ENCODE peak calls at places on chromosomes 11 and 22, in eight cellular contexts. One of them, this sample, is unnamed. For H3K36me3, the result is how much of the 10 kb centered on the place peaks cover.

GRCh38 chr11:33452806-33453205 is 195.6 kb downstream of the HIPK3 start:
- DNase-seq in transverse colon: no peak
- DNase-seq in tibial nerve: no peak
- DNase-seq in SK-N-SH: no peak
- DNase-seq in H1: no peak
- DNase-seq in suprapubic skin: no peak
- DNase-seq in stomach: no peak
- DNase-seq in ovary: no peak
- DNase-seq in this sample: peak

GRCh38 chr11:45652781-45653180 is 12.6 kb downstream of the CHST1 start:
- DNase-seq in SK-N-SH: no peak
- DNase-seq in ovary: no peak
- DNase-seq in transverse colon: no peak
- DNase-seq in tibial nerve: no peak
- DNase-seq in suprapubic skin: no peak
- DNase-seq in H1: no peak
- DNase-seq in stomach: no peak
- DNase-seq in this sample: no peak

GRCh38 chr11:12628322-12628721 is 45.9 kb upstream of the TEAD1 start:
- DNase-seq in stomach: no peak
- DNase-seq in H1: no peak
- DNase-seq in ovary: no peak
- DNase-seq in transverse colon: no peak
- DNase-seq in tibial nerve: no peak
- DNase-seq in SK-N-SH: peak
- DNase-seq in suprapubic skin: no peak
- DNase-seq in this sample: no peak

GRCh38 chr22:23192133-23192532 is 11.8 kb downstream of the BCR start:
- DNase-seq in stomach: peak
- DNase-seq in tibial nerve: no peak
- DNase-seq in H1: no peak
- DNase-seq in ovary: no peak
- DNase-seq in SK-N-SH: no peak
- DNase-seq in suprapubic skin: no peak
- DNase-seq in transverse colon: no peak
- DNase-seq in this sample: no peak

GRCh38 chr11:1041149-1041467 is 4.6 kb upstream of the MUC6 start:
- DNase-seq in H1: no peak
- DNase-seq in tibial nerve: no peak
- DNase-seq in stomach: no peak
- DNase-seq in SK-N-SH: no peak
- DNase-seq in transverse colon: no peak
- DNase-seq in ovary: no peak
- DNase-seq in suprapubic skin: no peak
- DNase-seq in this sample: no peak

GRCh38 chr11:78377625-78378418 is 39.8 kb downstream of the GAB2 start:
- DNase-seq in transverse colon: peak
- DNase-seq in H1: no peak
- DNase-seq in SK-N-SH: no peak
- DNase-seq in ovary: no peak
- DNase-seq in tibial nerve: no peak
- DNase-seq in suprapubic skin: no peak
- DNase-seq in stomach: no peak
- DNase-seq in this sample: no peak

GRCh38 chr22:44452531-44453420 is 45.3 kb downstream of the RTL6 start:
- DNase-seq in SK-N-SH: no peak
- DNase-seq in tibial nerve: no peak
- DNase-seq in transverse colon: no peak
- DNase-seq in stomach: peak
- DNase-seq in ovary: no peak
- DNase-seq in H1: no peak
- DNase-seq in suprapubic skin: no peak
- DNase-seq in this sample: no peak

GRCh38 chr11:112596324-112596723 is 335.7 kb upstream of the PLET1 start:
- DNase-seq in stomach: no peak
- DNase-seq in suprapubic skin: no peak
- DNase-seq in transverse colon: no peak
- DNase-seq in SK-N-SH: no peak
- DNase-seq in ovary: no peak
- DNase-seq in tibial nerve: no peak
- DNase-seq in H1: no peak
- DNase-seq in this sample: no peak

GRCh38 chr11:116513894-116514293 is 258.9 kb downstream of the BUD13 start:
- DNase-seq in SK-N-SH: no peak
- DNase-seq in ovary: no peak
- DNase-seq in suprapubic skin: no peak
- DNase-seq in tibial nerve: no peak
- DNase-seq in stomach: no peak
- DNase-seq in transverse colon: peak
- DNase-seq in H1: peak
- DNase-seq in this sample: no peak
- TF ChIP-seq CTCF in SK-N-SH: peak
- TF ChIP-seq CTCF in ovary: no peak
- TF ChIP-seq CTCF in suprapubic skin: no peak
- TF ChIP-seq CTCF in tibial nerve: no peak
- TF ChIP-seq CTCF in stomach: no peak
- TF ChIP-seq CTCF in transverse colon: peak
- TF ChIP-seq CTCF in H1: peak
- TF ChIP-seq CTCF in this sample: peak

GRCh38 chr11:64369440-64370135 is 10.6 kb downstream of the RPS6KA4 start:
- DNase-seq in transverse colon: no peak
- DNase-seq in tibial nerve: no peak
- DNase-seq in stomach: no peak
- DNase-seq in suprapubic skin: no peak
- DNase-seq in H1: no peak
- DNase-seq in SK-N-SH: peak
- DNase-seq in ovary: no peak
- DNase-seq in this sample: no peak
- H3K36me3 ChIP-seq in transverse colon: under half
- H3K36me3 ChIP-seq in tibial nerve: half or more
- H3K36me3 ChIP-seq in stomach: half or more
- H3K36me3 ChIP-seq in suprapubic skin: half or more
- H3K36me3 ChIP-seq in H1: under half
- H3K36me3 ChIP-seq in SK-N-SH: under half
- H3K36me3 ChIP-seq in ovary: under half
- H3K36me3 ChIP-seq in this sample: half or more

GRCh38 chr11:135073870-135074269 is 661.8 kb upstream of the B3GAT1 start:
- DNase-seq in ovary: no peak
- DNase-seq in transverse colon: no peak
- DNase-seq in H1: no peak
- DNase-seq in SK-N-SH: no peak
- DNase-seq in tibial nerve: no peak
- DNase-seq in suprapubic skin: no peak
- DNase-seq in stomach: no peak
- DNase-seq in this sample: no peak

GRCh38 chr11:135073444-135073843 is 661.4 kb upstream of the B3GAT1 start:
- DNase-seq in H1: no peak
- DNase-seq in suprapubic skin: no peak
- DNase-seq in transverse colon: no peak
- DNase-seq in tibial nerve: no peak
- DNase-seq in stomach: no peak
- DNase-seq in ovary: no peak
- DNase-seq in SK-N-SH: no peak
- DNase-seq in this sample: no peak

GRCh38 chr11:135074397-135074998 is 662.5 kb upstream of the B3GAT1 start:
- DNase-seq in transverse colon: no peak
- DNase-seq in ovary: no peak
- DNase-seq in tibial nerve: no peak
- DNase-seq in stomach: no peak
- DNase-seq in SK-N-SH: no peak
- DNase-seq in H1: no peak
- DNase-seq in suprapubic skin: no peak
- DNase-seq in this sample: no peak

GRCh38 chr11:135069043-135069442 is 657.0 kb upstream of the B3GAT1 start:
- DNase-seq in stomach: no peak
- DNase-seq in transverse colon: no peak
- DNase-seq in ovary: no peak
- DNase-seq in H1: no peak
- DNase-seq in tibial nerve: no peak
- DNase-seq in SK-N-SH: no peak
- DNase-seq in suprapubic skin: no peak
- DNase-seq in this sample: no peak

DNA sequence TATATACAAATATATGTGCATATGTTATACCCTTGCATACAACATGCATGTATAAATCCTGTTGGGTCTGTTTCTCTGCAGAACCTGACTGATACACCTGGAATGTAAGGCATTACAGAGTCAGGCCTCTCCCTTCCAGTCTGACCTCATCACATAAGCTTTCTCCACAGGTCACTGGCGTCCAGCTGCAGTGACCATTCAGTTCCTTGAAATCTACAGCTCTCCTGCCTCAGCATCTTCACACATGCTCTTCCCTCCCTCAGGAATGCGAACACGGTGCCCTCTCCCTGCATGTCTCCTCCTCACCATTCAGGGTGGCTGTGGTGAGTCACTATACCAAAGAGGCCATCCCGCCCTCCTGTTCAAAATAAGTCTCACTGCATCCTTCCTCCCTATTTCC is 657.8 kb upstream of the B3GAT1 start:
- DNase-seq in suprapubic skin: no peak
- DNase-seq in ovary: no peak
- DNase-seq in tibial nerve: no peak
- DNase-seq in H1: no peak
- DNase-seq in transverse colon: no peak
- DNase-seq in SK-N-SH: no peak
- DNase-seq in stomach: no peak
- DNase-seq in this sample: no peak
- TF ChIP-seq EP300 in suprapubic skin: no peak
- TF ChIP-seq EP300 in ovary: no peak
- TF ChIP-seq EP300 in tibial nerve: no peak
- TF ChIP-seq EP300 in H1: no peak
- TF ChIP-seq EP300 in transverse colon: no peak
- TF ChIP-seq EP300 in SK-N-SH: no peak
- TF ChIP-seq EP300 in stomach: no peak
- TF ChIP-seq EP300 in this sample: no peak

GRCh38 chr11:11543656-11544055 is 78.1 kb downstream of the GALNT18 start:
- DNase-seq in transverse colon: no peak
- DNase-seq in tibial nerve: no peak
- DNase-seq in H1: no peak
- DNase-seq in suprapubic skin: no peak
- DNase-seq in stomach: no peak
- DNase-seq in ovary: no peak
- DNase-seq in SK-N-SH: no peak
- DNase-seq in this sample: no peak

GRCh38 chr11:11537871-11538270 is 83.9 kb downstream of the GALNT18 start:
- DNase-seq in tibial nerve: no peak
- DNase-seq in suprapubic skin: no peak
- DNase-seq in ovary: no peak
- DNase-seq in H1: no peak
- DNase-seq in stomach: no peak
- DNase-seq in SK-N-SH: peak
- DNase-seq in transverse colon: no peak
- DNase-seq in this sample: no peak

GRCh38 chr11:11538277-11538960 is 83.4 kb downstream of the GALNT18 start:
- DNase-seq in stomach: no peak
- DNase-seq in SK-N-SH: peak
- DNase-seq in H1: no peak
- DNase-seq in suprapubic skin: no peak
- DNase-seq in tibial nerve: no peak
- DNase-seq in transverse colon: no peak
- DNase-seq in ovary: peak
- DNase-seq in this sample: no peak

GRCh38 chr11:11537372-11537771 is 84.4 kb downstream of the GALNT18 start:
- DNase-seq in suprapubic skin: no peak
- DNase-seq in tibial nerve: no peak
- DNase-seq in H1: no peak
- DNase-seq in transverse colon: no peak
- DNase-seq in stomach: no peak
- DNase-seq in ovary: no peak
- DNase-seq in SK-N-SH: no peak
- DNase-seq in this sample: no peak

DNA sequence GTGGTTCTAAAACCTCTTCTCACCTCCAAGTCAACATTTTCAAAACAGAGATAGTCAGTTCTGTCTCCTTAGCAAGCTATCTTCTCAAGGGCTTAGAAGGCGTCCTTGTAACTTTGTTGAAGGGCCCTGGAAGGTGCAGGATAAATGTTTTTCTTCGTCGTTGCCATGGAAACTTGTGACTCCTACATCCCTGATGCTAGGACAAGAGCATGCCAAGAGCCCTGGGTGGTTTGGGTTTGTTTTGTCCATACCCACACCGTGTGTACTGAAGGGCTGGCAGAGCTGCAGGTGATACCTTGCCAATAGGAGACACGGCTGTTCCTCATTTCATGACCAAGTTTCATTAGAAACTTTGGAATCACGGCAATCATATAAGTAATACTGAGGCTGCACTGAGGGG is 81.6 kb downstream of the GALNT18 start:
- DNase-seq in suprapubic skin: no peak
- DNase-seq in H1: no peak
- DNase-seq in ovary: no peak
- DNase-seq in stomach: no peak
- DNase-seq in tibial nerve: no peak
- DNase-seq in SK-N-SH: no peak
- DNase-seq in transverse colon: no peak
- DNase-seq in this sample: no peak
- TF ChIP-seq CTCF in suprapubic skin: no peak
- TF ChIP-seq CTCF in H1: no peak
- TF ChIP-seq CTCF in ovary: no peak
- TF ChIP-seq CTCF in stomach: no peak
- TF ChIP-seq CTCF in tibial nerve: no peak
- TF ChIP-seq CTCF in SK-N-SH: no peak
- TF ChIP-seq CTCF in transverse colon: no peak
- TF ChIP-seq CTCF in this sample: no peak